ENCODE peak calls at places on chromosomes 5 and 9, in ten cellular contexts. B is astrocyte of the spinal cord; N is heart right ventricle; G is small intestine; I is brain microvascular endothelial cell; H is neuronal stem cell; M is CD4-positive, CD25-positive, alpha-beta regulatory T cell; C is CD8-positive, alpha-beta memory T cell; S is aorta; U is NB4. A is an unnamed sample.

GRCh38 chr5:64952961-64953360 is 184.2 kb downstream of the CWC27 start:
- DNase-seq in N (no peak), G (no peak), C (no peak), M (no peak), S (no peak), H (no peak), I (no peak), B (no peak), U (no peak), A (no peak)

GRCh38 chr5:62037972-62038371 is 268.0 kb upstream of the KIF2A start:
- DNase-seq in I (no peak), N (no peak), C (no peak), M (no peak), H (no peak), B (no peak), G (no peak), S (no peak), U (no peak), A (no peak)

GRCh38 chr5:149942199-149942598 is 2.4 kb downstream of the PDE6A start:
- DNase-seq in G (no peak), U (no peak), H (no peak), N (no peak), C (no peak), M (no peak), S (no peak), B (no peak), I (no peak), A (no peak)

GRCh38 chr5:171388816-171389168 is 1.1 kb downstream of the NPM1 start:
- DNase-seq in C (no peak), M (peak; percentile 61), N (no peak), H (no peak), U (no peak), B (no peak), I (no peak), G (no peak), S (peak; percentile 30), A (no peak)

GRCh38 chr5:134394932-134395331 is 16.7 kb downstream of the CDKN2AIPNL start:
- DNase-seq in C (no peak), G (no peak), U (no peak), H (no peak), N (no peak), M (no peak), I (no peak), B (peak; percentile 38), S (no peak), A (no peak)

GRCh38 chr9:76537150-76537646 is 78.2 kb downstream of the GCNT1 start:
- DNase-seq in S (peak; percentile 76), B (no peak), M (no peak), C (no peak), G (no peak), H (no peak), N (peak; percentile 34), U (no peak), I (no peak), A (no peak)

GRCh38 chr5:151799407-151799806 is 27.7 kb downstream of the G3BP1 start:
- DNase-seq in I (peak; percentile 74), S (no peak), N (no peak), G (no peak), B (peak; percentile 28), M (no peak), H (no peak), C (no peak), U (peak; percentile 75), A (no peak)

GRCh38 chr9:18429065-18429464 is 44.9 kb upstream of the ADAMTSL1 start:
- DNase-seq in M (no peak), B (peak; percentile 18), S (no peak), C (no peak), H (no peak), N (no peak), I (no peak), U (peak; percentile 48), G (no peak), A (no peak)

GRCh38 chr5:80260461-80260860 is 4.6 kb upstream of the SERINC5 start:
- DNase-seq in G (peak; percentile 29), S (no peak), C (no peak), I (no peak), B (no peak), N (no peak), H (no peak), U (no peak), M (no peak), A (no peak)

GRCh38 chr9:127578627-127578951 is 33.5 kb upstream of the STXBP1 start:
- DNase-seq in U (no peak), M (no peak), N (no peak), H (no peak), C (no peak), B (no peak), G (no peak), S (no peak), I (no peak), A (no peak)

GRCh38 chr5:83552275-83552674 is 80.7 kb downstream of the VCAN start:
- DNase-seq in M (no peak), S (no peak), N (no peak), G (no peak), C (no peak), H (no peak), I (no peak), U (no peak), B (no peak), A (no peak)

GRCh38 chr5:113117543-113118110 is 141.0 kb downstream of the DCP2 start:
- DNase-seq in N (no peak), G (no peak), B (no peak), U (no peak), M (no peak), C (no peak), H (no peak), S (no peak), I (no peak), A (no peak)

GRCh38 chr9:84781431-84781830 is 111.9 kb downstream of the NTRK2 start:
- DNase-seq in S (no peak), N (no peak), U (peak; percentile 24), C (no peak), H (no peak), I (peak; percentile 38), G (no peak), M (peak; percentile 18), B (peak; percentile 42), A (no peak)

GRCh38 chr5:111537153-111538024 is 25.1 kb upstream of the STARD4 start:
- DNase-seq in N (no peak), H (no peak), S (no peak), I (no peak), U (no peak), C (no peak), B (peak; percentile 38), M (no peak), G (no peak), A (no peak)

GRCh38 chr9:100440071-100440470 is 13.1 kb downstream of the MSANTD3 start:
- DNase-seq in M (no peak), C (no peak), S (no peak), N (no peak), G (no peak), B (peak; percentile 12), H (no peak), I (peak; percentile 20), U (no peak), A (no peak)

GRCh38 chr9:100443781-100444768 is 17.1 kb downstream of the MSANTD3 start:
- DNase-seq in I (peak; percentile 13), G (no peak), N (no peak), U (peak; percentile 37), H (no peak), B (peak; percentile 17), M (no peak), C (no peak), S (no peak), A (no peak)

GRCh38 chr9:100437860-100438805 is 11.2 kb downstream of the MSANTD3 start:
- DNase-seq in B (peak; percentile 79), U (peak; percentile 73), H (peak; percentile 72), I (peak; percentile 67), N (peak; percentile 74), M (peak; percentile 68), G (peak; percentile 74), S (peak; percentile 79), C (peak; percentile 79), A (peak; percentile 45)

GRCh38 chr9:100445161-100445902 is 18.4 kb downstream of the MSANTD3 start:
- DNase-seq in M (no peak), B (no peak), H (no peak), I (no peak), U (no peak), C (no peak), G (no peak), S (no peak), N (no peak), A (no peak)

GRCh38 chr9:100442072-100442471 is 15.1 kb downstream of the MSANTD3 start:
- DNase-seq in I (no peak), B (no peak), S (no peak), C (no peak), G (no peak), U (no peak), M (no peak), N (no peak), H (no peak), A (no peak)
- H3K4me3 ChIP-seq in I (no peak overlapping the region), B (no peak overlapping the region), S (peak overlapping the region; percentile 2), C (no peak overlapping the region), G (no peak overlapping the region), U (no peak overlapping the region), M (no peak overlapping the region), N (no peak overlapping the region), H (no peak overlapping the region), A (no peak overlapping the region)

DNA sequence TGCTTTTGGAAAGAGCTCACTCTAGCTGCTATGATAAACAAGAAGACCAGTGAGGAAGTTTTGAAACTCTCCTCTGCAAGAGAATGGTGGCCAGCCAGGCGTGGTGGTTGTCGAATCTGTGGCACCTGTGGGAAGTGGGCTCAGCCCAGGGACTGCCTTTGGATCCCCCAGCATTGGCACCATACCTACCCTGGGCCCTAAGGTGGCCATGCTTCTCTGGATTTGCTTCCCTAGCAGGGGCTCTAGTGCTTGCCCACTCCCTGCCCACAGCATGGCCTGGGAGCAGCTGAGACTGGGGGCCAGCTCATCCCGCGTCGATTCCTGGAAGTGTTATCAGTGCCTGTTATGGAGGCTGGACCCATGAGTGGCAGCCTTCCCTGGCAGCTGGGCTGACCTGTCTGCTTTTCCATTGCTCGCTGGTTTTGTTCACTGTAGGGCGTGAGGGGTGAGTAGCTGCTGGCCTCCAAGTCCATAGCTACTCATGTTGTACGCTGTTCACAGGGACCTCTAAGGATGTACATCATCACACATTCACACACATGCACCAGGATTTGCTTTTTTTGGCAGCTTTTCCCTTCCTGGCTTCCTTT is 2.3 kb downstream of the SLC22A4 start:
- DNase-seq in S (peak; percentile 75), M (no peak), I (peak; percentile 48), B (peak; percentile 62), N (peak; percentile 41), C (no peak), G (no peak), U (no peak), H (no peak), A (no peak)
- H3K4me3 ChIP-seq in S (no peak overlapping the region), M (no peak overlapping the region), I (no peak overlapping the region), B (no peak overlapping the region), N (no peak overlapping the region), C (no peak overlapping the region), G (no peak overlapping the region), U (peak overlapping the region; percentile 95), H (no peak overlapping the region), A (no peak overlapping the region)

GRCh38 chr9:136052433-136052880 is 42.6 kb downstream of the NACC2 start:
- DNase-seq in M (no peak), S (peak; percentile 82), I (no peak), H (no peak), N (no peak), G (peak; percentile 26), C (no peak), B (no peak), U (no peak), A (no peak)
- H3K4me3 ChIP-seq in M (no peak overlapping the region), S (no peak overlapping the region), I (peak overlapping the region; percentile 22), H (no peak overlapping the region), N (peak overlapping the region; percentile 56), G (no peak overlapping the region), C (no peak overlapping the region), B (peak overlapping the region; percentile 10), U (peak overlapping the region; percentile 33), A (no peak overlapping the region)

GRCh38 chr5:458547-459353 is 15.8 kb downstream of the EXOC3 start:
- DNase-seq in B (no peak), H (no peak), M (peak; percentile 53), U (no peak), S (peak; percentile 70), N (no peak), G (no peak), C (peak; percentile 47), I (no peak), A (no peak)
- H3K4me3 ChIP-seq in B (no peak overlapping the region), H (no peak overlapping the region), M (no peak overlapping the region), U (no peak overlapping the region), S (no peak overlapping the region), N (no peak overlapping the region), G (no peak overlapping the region), C (no peak overlapping the region), I (no peak overlapping the region), A (no peak overlapping the region)

A was measured in CD8-positive, alpha-beta T cell.